ENCODE peak calls at places on chromosomes 13 and 19, in ten cellular contexts. A, H, R, X, T, S, D, B, Y and G are unnamed samples. For H3K4me1, the result is how much of the 10 kb centered on the place peaks cover.

GRCh38 chr13:51550151-51550550 is 34.1 kb upstream of the WDFY2 start:
- DNase-seq in A (no peak), H (no peak), R (no peak), X (no peak), T (no peak), S (no peak), D (no peak), B (no peak), Y (no peak), G (no peak)

GRCh38 chr19:30719189-30719990 is 347.2 kb downstream of the ZNF536 start:
- DNase-seq in A (peak), H (no peak), R (no peak), X (no peak), T (no peak), S (peak), D (peak), B (peak), Y (no peak), G (no peak)

GRCh38 chr13:93982189-93982918 is 497.1 kb downstream of the DCT start:
- DNase-seq in A (no peak), H (no peak), R (no peak), X (no peak), T (no peak), S (no peak), D (no peak), B (no peak), Y (no peak), G (no peak)

GRCh38 chr13:54637377-54637776 is 1608.8 kb downstream of the OLFM4 start:
- DNase-seq in A (no peak), H (no peak), R (no peak), X (peak), T (peak), S (no peak), D (no peak), B (no peak), Y (peak), G (no peak)

GRCh38 chr19:1636325-1637236 is 15.8 kb downstream of the TCF3 start:
- DNase-seq in A (no peak), H (no peak), R (no peak), X (no peak), T (no peak), S (no peak), D (no peak), B (peak), Y (no peak), G (no peak)

GRCh38 chr13:99086869-99087129 is 108.9 kb upstream of the DOCK9 start:
- DNase-seq in A (no peak), H (no peak), R (no peak), X (no peak), T (no peak), S (no peak), D (no peak), B (peak), Y (no peak), G (no peak)

GRCh38 chr19:58346961-58347929 is 6.0 kb downstream of the A1BG start:
- DNase-seq in A (peak), H (peak), R (peak), X (no peak), T (no peak), S (peak), D (peak), B (peak), Y (no peak), G (peak)

GRCh38 chr13:40126301-40127085 is 471.0 kb downstream of the COG6 start:
- DNase-seq in A (no peak), H (no peak), R (no peak), X (no peak), T (no peak), S (no peak), D (no peak), B (no peak), Y (no peak), G (peak)

GRCh38 chr13:21011378-21011777 is 50.0 kb downstream of the LATS2 start:
- DNase-seq in A (no peak), H (no peak), R (no peak), X (no peak), T (no peak), S (no peak), D (no peak), B (no peak), Y (no peak), G (no peak)

GRCh38 chr13:39910041-39910440 is 254.6 kb downstream of the COG6 start:
- DNase-seq in A (no peak), H (no peak), R (no peak), X (peak), T (no peak), S (no peak), D (no peak), B (no peak), Y (no peak), G (peak)

GRCh38 chr19:17703823-17704463 is 15.3 kb upstream of the MAP1S start:
- DNase-seq in A (peak), H (no peak), R (peak), X (peak), T (no peak), S (peak), D (no peak), B (peak), Y (no peak), G (peak)

GRCh38 chr19:5210556-5210955 is 130.1 kb downstream of the PTPRS start:
- DNase-seq in A (no peak), H (no peak), R (no peak), X (no peak), T (no peak), S (no peak), D (no peak), B (no peak), Y (no peak), G (no peak)

GRCh38 chr13:19157461-19157860 is 24.2 kb downstream of the TUBA3C start:
- DNase-seq in A (no peak), H (no peak), R (no peak), X (no peak), T (no peak), S (no peak), D (no peak), B (no peak), Y (peak), G (no peak)

DNA sequence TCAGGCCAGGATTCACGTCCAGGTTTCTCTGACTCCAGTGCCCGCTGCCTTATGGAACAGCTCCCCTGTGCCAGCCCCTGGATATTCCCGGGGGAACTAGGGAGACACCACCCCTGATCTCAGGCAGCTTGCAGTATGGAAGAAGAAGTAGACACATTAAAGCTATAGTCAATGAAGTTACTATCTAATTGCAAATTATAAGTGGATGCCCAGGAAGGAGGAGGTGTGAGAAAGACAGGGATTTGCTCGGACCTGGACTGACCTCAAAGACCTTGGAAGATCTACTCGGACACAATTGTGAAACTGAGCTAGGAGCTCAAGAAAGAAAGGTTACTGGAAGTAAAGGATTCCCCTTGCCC is 10.4 kb downstream of the SIGLEC11 start:
- DNase-seq in A (no peak), H (no peak), R (no peak), X (no peak), T (no peak), S (no peak), D (no peak), B (no peak), Y (no peak), G (no peak)
- H3K4me1 ChIP-seq in A (under half), H (under half), R (under half), X (under half), T (under half), S (under half), D (under half), B (under half), Y (under half), G (under half)

DNA sequence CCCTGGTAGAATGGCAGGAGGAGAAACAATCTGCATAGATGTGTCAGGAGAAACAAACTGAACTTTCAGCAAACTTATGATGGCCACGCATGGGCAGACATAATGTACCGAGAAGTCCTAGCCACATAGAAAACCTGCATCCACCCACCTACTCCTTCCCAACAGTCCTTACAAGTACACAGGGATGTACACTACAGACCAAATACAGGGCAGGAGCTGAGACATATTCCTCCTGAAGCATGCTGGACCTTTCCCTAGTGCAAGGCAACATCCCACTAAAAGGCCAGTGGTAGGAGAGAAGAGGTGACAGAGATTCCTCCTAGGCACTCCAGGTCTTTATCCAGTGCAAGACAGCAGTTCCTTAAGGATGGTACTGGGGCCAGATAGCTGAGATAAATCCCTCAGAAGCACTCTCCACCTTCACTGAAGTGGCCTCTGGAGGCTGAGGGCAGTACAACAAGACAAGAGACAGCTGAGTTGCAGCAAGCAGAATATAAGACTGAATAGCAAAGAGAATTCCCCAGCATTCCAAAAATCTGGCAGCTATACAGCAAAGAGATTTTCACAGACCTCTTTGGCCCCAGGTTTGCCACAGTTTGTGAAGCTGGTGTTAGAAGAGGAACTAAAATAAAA is 18.3 kb downstream of the VWA8 start:
- DNase-seq in A (no peak), H (no peak), R (no peak), X (peak), T (no peak), S (no peak), D (no peak), B (no peak), Y (peak), G (peak)
- H3K4me1 ChIP-seq in A (under half), H (under half), R (under half), X (under half), T (under half), S (under half), D (under half), B (under half), Y (under half), G (under half)

DNA sequence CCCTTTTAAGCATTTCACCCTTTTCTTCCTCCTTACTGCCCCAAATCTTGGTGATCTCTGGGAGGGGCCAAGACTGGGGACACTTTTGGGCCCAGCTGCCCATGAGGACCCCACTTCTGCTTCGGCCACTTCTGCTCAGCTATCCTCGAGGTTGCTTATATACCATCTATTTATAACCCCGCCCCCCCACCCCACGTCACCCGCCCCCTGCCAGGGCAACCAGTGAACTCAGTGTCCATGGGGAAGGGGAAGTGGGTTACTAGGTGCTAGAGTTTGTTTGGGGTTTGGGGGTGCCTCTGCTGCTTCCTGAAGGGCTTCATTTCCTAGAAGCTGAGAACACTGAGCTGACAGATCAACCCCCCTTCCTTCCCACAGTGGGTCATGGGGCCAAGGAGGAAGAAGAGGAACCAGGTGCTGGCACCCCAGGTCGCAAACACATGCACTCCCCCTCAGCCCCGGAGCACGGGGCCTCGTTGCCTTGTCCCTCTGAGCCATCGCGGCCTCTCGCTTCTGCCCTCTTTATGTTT is 6.1 kb upstream of the ADGRE5 start:
- DNase-seq in A (no peak), H (peak), R (peak), X (peak), T (no peak), S (peak), D (no peak), B (peak), Y (no peak), G (peak)
- H3K4me1 ChIP-seq in A (under half), H (under half), R (under half), X (under half), T (under half), S (under half), D (under half), B (under half), Y (under half), G (under half)

GRCh38 chr13:77062097-77062496 is 35.1 kb upstream of the FBXL3 start:
- DNase-seq in A (no peak), H (no peak), R (no peak), X (no peak), T (no peak), S (no peak), D (no peak), B (no peak), Y (no peak), G (no peak)
- H3K4me1 ChIP-seq in A (under half), H (under half), R (under half), X (under half), T (under half), S (under half), D (under half), B (under half), Y (under half), G (under half)